ENCODE peak calls at places on chromosomes 3 and 15, in eight cellular contexts. Z, E, H, Q, W, N, V and R are unnamed samples.

GRCh38 chr15:63371297-63371918 is 10.2 kb downstream of the CA12 start:
- DNase-seq in Z (no peak), E (no peak), H (no peak), Q (no peak), W (no peak), N (no peak), V (no peak), R (no peak)

GRCh38 chr3:184796551-184796950 is 15.4 kb upstream of the VPS8 start:
- DNase-seq in Z (no peak), E (no peak), H (no peak), Q (no peak), W (no peak), N (no peak), V (no peak), R (no peak)

GRCh38 chr3:99269606-99270355 is 368.3 kb upstream of the DCBLD2 start:
- DNase-seq in Z (no peak), E (no peak), H (no peak), Q (no peak), W (no peak), N (peak; percentile 54), V (no peak), R (no peak)

GRCh38 chr3:5136619-5137429 is 14.7 kb downstream of the ARL8B start:
- DNase-seq in Z (peak; percentile 5), E (no peak), H (no peak), Q (peak; percentile 45), W (no peak), N (no peak), V (no peak), R (no peak)

GRCh38 chr3:12946134-12946533 is 104.8 kb upstream of the RPL32 start:
- DNase-seq in Z (no peak), E (no peak), H (no peak), Q (no peak), W (no peak), N (no peak), V (no peak), R (no peak)

GRCh38 chr15:90360746-90361145 is 8.7 kb downstream of the ZNF774 start:
- DNase-seq in Z (no peak), E (no peak), H (peak; percentile 73), Q (no peak), W (no peak), N (no peak), V (no peak), R (no peak)

GRCh38 chr3:16864610-16865313 is 20.0 kb upstream of the PLCL2 start:
- DNase-seq in Z (no peak), E (no peak), H (no peak), Q (peak; percentile 71), W (no peak), N (no peak), V (no peak), R (no peak)

GRCh38 chr3:78857494-78858111 is 910.2 kb downstream of the ROBO1 start:
- DNase-seq in Z (no peak), E (no peak), H (no peak), Q (no peak), W (no peak), N (no peak), V (no peak), R (no peak)

GRCh38 chr3:160531311-160531710 is 34.1 kb downstream of the KPNA4 start:
- DNase-seq in Z (no peak), E (no peak), H (no peak), Q (no peak), W (no peak), N (no peak), V (no peak), R (no peak)

GRCh38 chr3:12444582-12445468 is 39.5 kb upstream of the TSEN2 start:
- DNase-seq in Z (no peak), E (no peak), H (no peak), Q (no peak), W (no peak), N (no peak), V (no peak), R (no peak)

GRCh38 chr15:57549935-57550334 is 41.8 kb upstream of the MYZAP start:
- DNase-seq in Z (no peak), E (no peak), H (no peak), Q (no peak), W (no peak), N (no peak), V (no peak), R (no peak)